ENCODE peak calls at places on chromosomes 16 and 17, in six cellular contexts. C is neuronal stem cell, P is ascending aorta, L is stomach, W is cardiac muscle cell, T is psoas muscle. Z is an unnamed sample.
A peak's percentile ranks its signal among the peaks of the same experiment; 100 is the strongest.

GRCh38 chr17:7029659-7030058 is 6.2 kb upstream of the SLC16A13 start:
- DNase-seq in W (peak; percentile 28), P (no peak), T (no peak), C (no peak), L (no peak), Z (no peak)

GRCh38 chr16:70523621-70524405 is at the start of gene SF3B3:
- DNase-seq in W (peak; percentile 40), P (peak; percentile 82), T (peak; percentile 72), C (peak; percentile 71), L (peak; percentile 69), Z (peak; percentile 67)

GRCh38 chr16:69476920-69477418 is 52.5 kb downstream of the CYB5B start:
- DNase-seq in L (no peak), C (no peak), T (no peak), W (peak; percentile 67), P (no peak), Z (no peak)

GRCh38 chr17:15384142-15384803 is 42.9 kb upstream of the TEKT3 start:
- DNase-seq in W (peak; percentile 83), L (no peak), P (no peak), T (peak; percentile 70), C (no peak), Z (peak; percentile 44)

GRCh38 chr16:79217375-79218011 is 383.0 kb downstream of the MAF start:
- DNase-seq in W (no peak), L (no peak), C (no peak), P (no peak), T (no peak), Z (no peak)

GRCh38 chr16:17138801-17139200 is 332.0 kb downstream of the XYLT1 start:
- DNase-seq in C (peak; percentile 59), L (no peak), W (no peak), P (no peak), T (no peak), Z (no peak)

GRCh38 chr16:19885456-19886060 is 910 bp upstream of the GPRC5B start:
- DNase-seq in L (no peak), W (peak; percentile 36), T (peak; percentile 25), P (no peak), C (no peak), Z (no peak)

GRCh38 chr17:43552229-43552837 is 6.2 kb upstream of the ETV4 start:
- DNase-seq in L (no peak), C (no peak), T (no peak), P (no peak), W (no peak), Z (no peak)

GRCh38 chr16:3823427-3823826 is 57.1 kb downstream of the CREBBP start:
- DNase-seq in P (no peak), L (no peak), T (no peak), W (no peak), C (no peak), Z (no peak)

GRCh38 chr17:42698736-42699414 is 16.5 kb downstream of the CNTNAP1 start:
- DNase-seq in T (no peak), C (no peak), W (peak; percentile 90), L (no peak), P (no peak), Z (no peak)

GRCh38 chr17:49491370-49491769 is 3.7 kb upstream of the NGFR start:
- DNase-seq in P (no peak), W (no peak), L (no peak), C (no peak), T (no peak), Z (no peak)

GRCh38 chr17:5672141-5672540 is 87.8 kb upstream of the NLRP1 start:
- DNase-seq in L (no peak), T (no peak), P (peak; percentile 53), C (no peak), W (no peak), Z (no peak)

GRCh38 chr16:64362193-64362592 is 759.7 kb downstream of the CDH11 start:
- DNase-seq in W (no peak), L (no peak), C (no peak), T (no peak), P (no peak), Z (no peak)

GRCh38 chr17:17356931-17357270 is 53.7 kb downstream of the NT5M start:
- DNase-seq in T (no peak), P (no peak), C (no peak), W (no peak), L (no peak), Z (no peak)

GRCh38 chr17:45366049-45366448 is 49.2 kb upstream of the MAP3K14 start:
- DNase-seq in L (no peak), C (no peak), W (no peak), T (no peak), P (no peak), Z (no peak)

GRCh38 chr17:10061131-10061581 is 137.2 kb downstream of the GAS7 start:
- DNase-seq in C (no peak), L (no peak), T (peak; percentile 63), P (peak; percentile 78), W (peak; percentile 42), Z (no peak)

GRCh38 chr17:73695035-73695738 is 50.9 kb upstream of the SDK2 start:
- DNase-seq in P (no peak), C (no peak), W (no peak), T (no peak), L (no peak), Z (no peak)

GRCh38 chr16:82396509-82396908 is 226.5 kb upstream of the MPHOSPH6 start:
- DNase-seq in T (no peak), C (no peak), P (no peak), W (no peak), L (no peak), Z (no peak)

GRCh38 chr17:41360291-41360995 is 9.2 kb downstream of the KRT33B start:
- DNase-seq in C (no peak), L (no peak), P (no peak), W (peak; percentile 77), T (no peak), Z (no peak)

GRCh38 chr17:40020146-40020545 is 4.9 kb downstream of the CSF3 start:
- DNase-seq in L (no peak), P (no peak), T (no peak), C (no peak), W (no peak), Z (no peak)

GRCh38 chr17:40022497-40022896 is 7.3 kb downstream of the CSF3 start:
- DNase-seq in L (no peak), C (no peak), T (no peak), P (no peak), W (no peak), Z (no peak)

GRCh38 chr17:40022961-40023541 is 7.8 kb downstream of the CSF3 start:
- DNase-seq in C (no peak), T (peak; percentile 60), P (no peak), L (peak; percentile 61), W (no peak), Z (no peak)

GRCh38 chr17:40019140-40019991 is 4.1 kb downstream of the CSF3 start:
- DNase-seq in P (no peak), T (peak; percentile 81), L (no peak), W (peak; percentile 84), C (no peak), Z (no peak)

GRCh38 chr17:40021471-40021961 is 6.3 kb downstream of the CSF3 start:
- DNase-seq in C (no peak), T (peak; percentile 71), W (peak; percentile 59), P (no peak), L (no peak), Z (no peak)
- H3K36me3 ChIP-seq in C (peaks cover 81% of the 10 kb centered on the region), T (no peaks in the 10 kb centered on the region), W (peaks cover 29% of the 10 kb centered on the region), P (peaks cover 58% of the 10 kb centered on the region), L (peaks cover 43% of the 10 kb centered on the region), Z (peaks cover 35% of the 10 kb centered on the region)

DNA sequence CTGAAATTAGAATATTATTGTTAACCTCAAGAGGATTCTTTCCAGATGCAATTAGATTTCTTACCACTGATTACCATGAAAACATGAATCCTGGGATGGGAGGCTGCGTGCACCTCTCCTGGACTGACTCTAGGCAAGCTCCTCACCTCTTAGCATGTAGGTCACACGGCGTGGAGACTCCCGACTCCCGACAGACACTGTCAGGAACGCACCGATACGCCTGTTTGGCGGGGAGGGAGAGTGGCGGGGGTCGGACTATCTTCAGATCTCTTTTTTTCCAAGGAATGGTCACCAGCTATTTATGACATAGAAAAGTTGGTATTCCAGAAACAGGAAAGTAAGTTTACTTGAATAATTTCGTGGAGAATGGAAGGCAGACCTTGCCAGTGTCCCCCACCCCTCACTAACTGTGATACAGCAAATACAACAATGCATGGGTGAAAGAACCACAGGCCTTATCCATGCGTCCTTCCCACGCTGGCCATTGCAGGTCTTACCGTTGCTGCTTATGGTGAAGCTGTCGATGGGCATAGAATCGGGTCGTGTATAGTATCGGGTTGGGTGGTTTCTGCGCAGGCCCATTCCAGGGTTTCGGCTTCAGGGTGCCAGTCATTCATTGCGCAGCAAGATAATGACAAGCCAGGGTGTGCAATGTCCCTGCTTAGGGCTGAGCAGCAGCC is 62.6 kb upstream of the ENDOV start:
- DNase-seq in P (no peak), W (no peak), L (no peak), T (no peak), C (no peak), Z (no peak)
- H3K36me3 ChIP-seq in P (peaks cover 93% of the 10 kb centered on the region), W (peaks cover 18% of the 10 kb centered on the region), L (peaks cover 84% of the 10 kb centered on the region), T (no peaks in the 10 kb centered on the region), C (peaks cover 80% of the 10 kb centered on the region), Z (peaks cover 72% of the 10 kb centered on the region)

GRCh38 chr17:68433911-68434503 is 23.3 kb downstream of the WIPI1 start:
- DNase-seq in C (no peak), P (no peak), L (no peak), W (no peak), T (no peak), Z (no peak)
- H3K36me3 ChIP-seq in C (peaks cover 36% of the 10 kb centered on the region), P (peaks cover 75% of the 10 kb centered on the region), L (peaks cover 63% of the 10 kb centered on the region), W (peaks cover 8% of the 10 kb centered on the region), T (peaks cover 8% of the 10 kb centered on the region), Z (peaks cover 40% of the 10 kb centered on the region)

DNA sequence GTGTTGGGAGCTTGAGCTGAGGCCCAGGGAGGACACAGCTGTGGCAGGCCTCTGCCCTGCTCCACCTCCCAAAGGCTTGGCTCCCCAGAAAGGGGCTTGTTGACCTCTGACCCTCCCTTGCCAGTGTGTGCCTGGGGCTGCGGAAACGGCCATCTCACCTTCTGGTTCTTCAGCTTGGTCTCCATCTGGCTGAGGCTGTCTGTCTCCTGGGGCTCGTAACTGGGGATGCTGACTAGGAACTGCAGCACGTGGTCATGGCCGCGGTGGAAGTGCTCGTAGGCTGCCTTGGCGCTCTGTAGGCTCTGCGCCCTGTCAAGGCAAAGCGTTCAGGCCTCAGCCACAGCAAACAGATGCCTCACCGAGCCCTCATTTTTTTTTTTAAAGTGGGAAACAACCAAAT is 42.7 kb downstream of the UBN1 start:
- DNase-seq in T (no peak), W (no peak), C (no peak), P (no peak), L (no peak), Z (no peak)
- H3K36me3 ChIP-seq in T (no peaks in the 10 kb centered on the region), W (peaks cover 13% of the 10 kb centered on the region), C (peaks cover 24% of the 10 kb centered on the region), P (peaks cover 81% of the 10 kb centered on the region), L (peaks cover 45% of the 10 kb centered on the region), Z (peaks cover 58% of the 10 kb centered on the region)

DNA sequence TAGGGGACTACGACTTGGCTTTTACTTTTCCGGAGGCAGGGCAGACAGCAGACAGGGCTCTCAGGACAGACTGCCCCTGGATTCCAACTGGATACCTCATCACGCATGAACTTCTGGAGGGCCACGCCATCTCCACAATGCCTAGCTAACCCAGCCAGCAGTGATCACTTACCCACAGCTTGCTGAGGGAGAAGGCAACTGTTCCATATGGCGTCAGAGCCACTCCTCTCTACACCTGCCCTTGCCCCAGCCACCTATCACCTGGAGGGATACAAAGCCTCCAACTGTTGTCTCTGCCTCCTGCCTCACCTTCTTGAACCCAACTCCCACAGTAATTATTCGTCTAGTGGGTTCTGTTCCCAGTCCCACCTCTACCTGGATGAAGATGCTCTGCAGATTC is 8.8 kb downstream of the MYO19 start:
- DNase-seq in T (no peak), W (no peak), L (no peak), C (no peak), P (no peak), Z (no peak)
- H3K36me3 ChIP-seq in T (peaks cover 15% of the 10 kb centered on the region), W (peaks cover 29% of the 10 kb centered on the region), L (peaks cover 30% of the 10 kb centered on the region), C (peaks cover 91% of the 10 kb centered on the region), P (peaks cover 60% of the 10 kb centered on the region), Z (peaks cover 12% of the 10 kb centered on the region)

GRCh38 chr16:68311316-68311620 is 449 bp downstream of the PRMT7 start:
- DNase-seq in C (no peak), T (no peak), W (no peak), P (no peak), L (no peak), Z (no peak)
- H3K36me3 ChIP-seq in C (peaks cover 68% of the 10 kb centered on the region), T (peaks cover 8% of the 10 kb centered on the region), W (peaks cover 28% of the 10 kb centered on the region), P (peaks cover 32% of the 10 kb centered on the region), L (peaks cover 15% of the 10 kb centered on the region), Z (peaks cover 7% of the 10 kb centered on the region)

Z was measured in lung.